ENCODE peak calls at places on chromosome 20, in six cellular contexts. One of them, this sample, is unnamed.

GRCh38 chr20:24966317-24967012 is 17.4 kb downstream of the CST7 start:
- DNase-seq in OCI-LY7: no peak
- DNase-seq in HCT116: no peak
- DNase-seq in hepatocyte: no peak
- DNase-seq in GM23248: no peak
- DNase-seq in SK-N-SH: no peak
- DNase-seq in this sample: no peak

GRCh38 chr20:53555081-53555480 is 38.6 kb downstream of the ZNF217 start:
- DNase-seq in OCI-LY7: no peak
- DNase-seq in HCT116: no peak
- DNase-seq in hepatocyte: no peak
- DNase-seq in GM23248: no peak
- DNase-seq in SK-N-SH: no peak
- DNase-seq in this sample: no peak

GRCh38 chr20:3973705-3974104 is 41.7 kb downstream of the RNF24 start:
- DNase-seq in OCI-LY7: no peak
- DNase-seq in HCT116: no peak
- DNase-seq in hepatocyte: no peak
- DNase-seq in GM23248: no peak
- DNase-seq in SK-N-SH: no peak
- DNase-seq in this sample: no peak

GRCh38 chr20:61761453-61762207 is 304.1 kb downstream of the TAF4 start:
- DNase-seq in OCI-LY7: no peak
- DNase-seq in HCT116: no peak
- DNase-seq in hepatocyte: no peak
- DNase-seq in GM23248: no peak
- DNase-seq in SK-N-SH: no peak
- DNase-seq in this sample: no peak

GRCh38 chr20:36808317-36809257 is 35.0 kb upstream of the DSN1 start:
- DNase-seq in OCI-LY7: peak; percentile 65
- DNase-seq in HCT116: peak; percentile 42
- DNase-seq in hepatocyte: peak; percentile 72
- DNase-seq in GM23248: peak; percentile 97
- DNase-seq in SK-N-SH: peak; percentile 81
- DNase-seq in this sample: peak; percentile 69

GRCh38 chr20:11677445-11678235 is 240.1 kb upstream of the BTBD3 start:
- DNase-seq in OCI-LY7: no peak
- DNase-seq in HCT116: no peak
- DNase-seq in hepatocyte: no peak
- DNase-seq in GM23248: no peak
- DNase-seq in SK-N-SH: no peak
- DNase-seq in this sample: no peak

GRCh38 chr20:37516697-37517370 is 4.2 kb upstream of the NNAT start:
- DNase-seq in OCI-LY7: no peak
- DNase-seq in HCT116: no peak
- DNase-seq in hepatocyte: peak; percentile 63
- DNase-seq in GM23248: no peak
- DNase-seq in SK-N-SH: no peak
- DNase-seq in this sample: no peak

GRCh38 chr20:37165031-37165430 is 14.1 kb upstream of the RPN2 start:
- DNase-seq in OCI-LY7: no peak
- DNase-seq in HCT116: no peak
- DNase-seq in hepatocyte: no peak
- DNase-seq in GM23248: no peak
- DNase-seq in SK-N-SH: no peak
- DNase-seq in this sample: no peak

GRCh38 chr20:53574259-53574789 is 19.3 kb downstream of the ZNF217 start:
- DNase-seq in OCI-LY7: no peak
- DNase-seq in HCT116: no peak
- DNase-seq in hepatocyte: no peak
- DNase-seq in GM23248: no peak
- DNase-seq in SK-N-SH: no peak
- DNase-seq in this sample: no peak

GRCh38 chr20:34744847-34745246 is 40.7 kb downstream of the TP53INP2 start:
- DNase-seq in OCI-LY7: no peak
- DNase-seq in HCT116: no peak
- DNase-seq in hepatocyte: no peak
- DNase-seq in GM23248: no peak
- DNase-seq in SK-N-SH: no peak
- DNase-seq in this sample: no peak

GRCh38 chr20:55530763-55531162 is 474.6 kb downstream of the CBLN4 start:
- DNase-seq in OCI-LY7: no peak
- DNase-seq in HCT116: no peak
- DNase-seq in hepatocyte: no peak
- DNase-seq in GM23248: no peak
- DNase-seq in SK-N-SH: no peak
- DNase-seq in this sample: no peak

GRCh38 chr20:16701296-16701695 is 28.5 kb upstream of the SNRPB2 start:
- DNase-seq in OCI-LY7: peak; percentile 52
- DNase-seq in HCT116: peak; percentile 2
- DNase-seq in hepatocyte: no peak
- DNase-seq in GM23248: peak; percentile 10
- DNase-seq in SK-N-SH: no peak
- DNase-seq in this sample: peak; percentile 18

GRCh38 chr20:11901127-11901526 is 16.6 kb upstream of the BTBD3 start:
- DNase-seq in OCI-LY7: no peak
- DNase-seq in HCT116: no peak
- DNase-seq in hepatocyte: no peak
- DNase-seq in GM23248: peak; percentile 87
- DNase-seq in SK-N-SH: no peak
- DNase-seq in this sample: peak; percentile 15

GRCh38 chr20:5757949-5758348 is 7.7 kb downstream of the SHLD1 start:
- DNase-seq in OCI-LY7: no peak
- DNase-seq in HCT116: no peak
- DNase-seq in hepatocyte: no peak
- DNase-seq in GM23248: no peak
- DNase-seq in SK-N-SH: no peak
- DNase-seq in this sample: no peak

GRCh38 chr20:52405417-52405816 is 213.8 kb upstream of the ZFP64 start:
- DNase-seq in OCI-LY7: no peak
- DNase-seq in HCT116: no peak
- DNase-seq in hepatocyte: no peak
- DNase-seq in GM23248: peak; percentile 19
- DNase-seq in SK-N-SH: no peak
- DNase-seq in this sample: no peak

GRCh38 chr20:584375-585301 is 25.5 kb downstream of the TCF15 start:
- DNase-seq in OCI-LY7: peak; percentile 40
- DNase-seq in HCT116: peak; percentile 43
- DNase-seq in hepatocyte: no peak
- DNase-seq in GM23248: peak; percentile 27
- DNase-seq in SK-N-SH: no peak
- DNase-seq in this sample: no peak

GRCh38 chr20:21388566-21388965 is 8.8 kb downstream of the NKX2-4 start:
- DNase-seq in OCI-LY7: no peak
- DNase-seq in HCT116: no peak
- DNase-seq in hepatocyte: no peak
- DNase-seq in GM23248: no peak
- DNase-seq in SK-N-SH: no peak
- DNase-seq in this sample: no peak

DNA sequence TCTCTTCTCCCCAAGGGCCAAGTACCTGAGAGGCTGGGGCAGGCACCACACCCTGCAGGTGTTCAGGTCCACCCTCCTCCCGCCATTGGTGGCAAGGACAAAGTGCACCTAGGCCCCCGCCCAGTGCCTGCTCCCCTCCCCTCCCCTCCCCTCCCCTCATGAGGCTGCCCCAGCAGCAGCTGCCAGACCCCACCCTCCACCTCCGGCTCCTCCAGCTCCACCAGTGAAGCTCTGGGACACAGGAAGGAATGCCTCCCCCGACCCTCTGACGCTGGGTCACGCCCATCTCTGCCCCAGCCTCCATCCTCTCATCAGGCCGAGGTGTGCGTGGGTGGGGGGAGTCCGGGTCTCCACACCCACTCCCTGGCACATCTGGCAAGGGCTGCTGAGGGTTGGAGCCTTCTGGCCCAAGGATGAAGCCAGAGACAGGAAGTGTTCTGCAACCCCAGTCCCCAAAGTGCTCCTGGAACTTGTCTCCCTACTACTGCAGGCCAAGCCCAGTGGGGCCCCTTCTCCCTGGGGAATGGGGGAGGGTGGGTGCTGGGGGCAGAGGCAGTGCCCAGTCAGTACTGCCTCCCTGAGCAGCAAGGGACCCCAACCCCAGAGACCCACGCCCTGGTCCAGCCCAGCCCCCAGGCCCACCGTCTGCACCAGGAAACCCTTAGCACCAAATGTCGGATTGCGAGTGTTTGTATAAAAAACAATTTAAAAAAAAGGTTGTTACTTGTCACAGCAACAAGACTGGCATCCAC is 1.6 kb upstream of the UCKL1 start:
- DNase-seq in OCI-LY7: peak; percentile 49
- DNase-seq in HCT116: peak; percentile 67
- DNase-seq in hepatocyte: peak; percentile 86
- DNase-seq in GM23248: peak; percentile 52
- DNase-seq in SK-N-SH: no peak
- DNase-seq in this sample: peak; percentile 48
- H2AFZ ChIP-seq in OCI-LY7: peak overlapping the region; percentile 61
- H2AFZ ChIP-seq in HCT116: no peak overlapping the region
- H2AFZ ChIP-seq in hepatocyte: no peak overlapping the region
- H2AFZ ChIP-seq in GM23248: peak overlapping the region; percentile 32
- H2AFZ ChIP-seq in SK-N-SH: no peak overlapping the region
- H2AFZ ChIP-seq in this sample: no peak overlapping the region

GRCh38 chr20:49478754-49479689 is 3.4 kb downstream of the KCNB1 start:
- DNase-seq in OCI-LY7: no peak
- DNase-seq in HCT116: no peak
- DNase-seq in hepatocyte: peak; percentile 28
- DNase-seq in GM23248: no peak
- DNase-seq in SK-N-SH: no peak
- DNase-seq in this sample: no peak

GRCh38 chr20:49478266-49478665 is 4.2 kb downstream of the KCNB1 start:
- DNase-seq in OCI-LY7: no peak
- DNase-seq in HCT116: no peak
- DNase-seq in hepatocyte: no peak
- DNase-seq in GM23248: no peak
- DNase-seq in SK-N-SH: no peak
- DNase-seq in this sample: no peak

GRCh38 chr20:49475979-49476378 is 6.5 kb downstream of the KCNB1 start:
- DNase-seq in OCI-LY7: no peak
- DNase-seq in HCT116: no peak
- DNase-seq in hepatocyte: peak; percentile 46
- DNase-seq in GM23248: no peak
- DNase-seq in SK-N-SH: no peak
- DNase-seq in this sample: no peak

GRCh38 chr20:49477200-49477599 is 5.3 kb downstream of the KCNB1 start:
- DNase-seq in OCI-LY7: no peak
- DNase-seq in HCT116: no peak
- DNase-seq in hepatocyte: no peak
- DNase-seq in GM23248: no peak
- DNase-seq in SK-N-SH: peak; percentile 48
- DNase-seq in this sample: no peak

GRCh38 chr20:49475292-49475691 is 7.2 kb downstream of the KCNB1 start:
- DNase-seq in OCI-LY7: no peak
- DNase-seq in HCT116: no peak
- DNase-seq in hepatocyte: no peak
- DNase-seq in GM23248: no peak
- DNase-seq in SK-N-SH: no peak
- DNase-seq in this sample: no peak
- TF ChIP-seq EZH2phosphoT487 in OCI-LY7: no peak
- TF ChIP-seq EZH2phosphoT487 in HCT116: no peak
- TF ChIP-seq EZH2phosphoT487 in hepatocyte: no peak
- TF ChIP-seq EZH2phosphoT487 in GM23248: no peak
- TF ChIP-seq EZH2phosphoT487 in SK-N-SH: no peak
- TF ChIP-seq EZH2phosphoT487 in this sample: no peak

DNA sequence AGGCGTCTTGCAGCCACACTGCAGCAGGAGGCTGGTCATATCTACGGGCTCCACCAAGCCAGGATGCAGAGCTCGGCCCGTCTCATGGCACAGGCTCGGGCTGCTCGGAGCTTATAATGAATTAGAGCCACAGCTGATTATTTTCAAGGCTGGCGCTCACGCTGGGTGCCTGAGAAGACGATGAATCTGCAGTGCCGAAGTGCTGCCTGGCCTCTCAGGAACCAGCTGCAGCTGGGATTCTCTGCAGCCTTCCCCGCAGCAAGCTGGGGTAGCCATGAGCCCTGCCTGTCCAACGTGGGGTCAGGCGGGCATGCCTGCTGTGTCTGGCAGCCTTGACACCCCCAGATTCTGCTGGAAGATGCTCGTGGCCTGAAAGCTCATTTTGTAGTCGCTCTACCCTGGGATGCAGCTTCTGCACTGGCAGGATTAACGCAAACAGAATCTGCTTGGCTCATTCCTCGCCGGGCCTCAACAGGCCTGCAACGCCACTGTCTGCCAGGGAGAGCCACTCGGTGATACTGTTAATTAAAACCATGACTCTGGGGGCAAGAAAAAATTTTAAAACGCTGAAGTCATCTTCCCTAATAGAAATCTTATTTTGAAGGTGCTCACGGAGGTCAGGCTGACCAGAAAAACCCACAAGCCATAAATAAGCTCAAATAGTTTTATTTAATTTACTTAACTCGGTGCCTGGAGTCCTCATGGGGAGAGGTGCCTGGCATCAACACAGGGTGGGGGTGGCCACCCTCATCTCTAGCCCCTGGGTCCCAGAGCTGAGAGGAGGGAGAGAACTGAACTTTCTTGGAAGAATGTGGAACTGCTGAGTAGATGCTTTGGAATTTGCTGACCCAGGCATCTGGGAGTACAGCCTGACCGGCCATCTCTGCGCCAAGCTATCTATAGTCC is 104.5 kb downstream of the CDH26 start:
- DNase-seq in OCI-LY7: no peak
- DNase-seq in HCT116: no peak
- DNase-seq in hepatocyte: peak; percentile 31
- DNase-seq in GM23248: peak; percentile 86
- DNase-seq in SK-N-SH: peak; percentile 57
- DNase-seq in this sample: no peak
- H3K4me3 ChIP-seq in OCI-LY7: no peak overlapping the region
- H3K4me3 ChIP-seq in HCT116: no peak overlapping the region
- H3K4me3 ChIP-seq in hepatocyte: no peak overlapping the region
- H3K4me3 ChIP-seq in GM23248: peak overlapping the region; percentile 51
- H3K4me3 ChIP-seq in SK-N-SH: no peak overlapping the region
- H3K4me3 ChIP-seq in this sample: no peak overlapping the region

GRCh38 chr20:1900321-1900791 is 5.1 kb downstream of the SIRPA start:
- DNase-seq in OCI-LY7: peak; percentile 66
- DNase-seq in HCT116: peak; percentile 68
- DNase-seq in hepatocyte: peak; percentile 88
- DNase-seq in GM23248: peak; percentile 85
- DNase-seq in SK-N-SH: peak; percentile 86
- DNase-seq in this sample: peak; percentile 84
- H2AFZ ChIP-seq in OCI-LY7: no peak overlapping the region
- H2AFZ ChIP-seq in HCT116: no peak overlapping the region
- H2AFZ ChIP-seq in hepatocyte: no peak overlapping the region
- H2AFZ ChIP-seq in GM23248: no peak overlapping the region
- H2AFZ ChIP-seq in SK-N-SH: no peak overlapping the region
- H2AFZ ChIP-seq in this sample: no peak overlapping the region

GRCh38 chr20:46308258-46309157 is at the start of gene CDH22:
- DNase-seq in OCI-LY7: peak; percentile 20
- DNase-seq in HCT116: peak; percentile 22
- DNase-seq in hepatocyte: peak; percentile 74
- DNase-seq in GM23248: peak; percentile 65
- DNase-seq in SK-N-SH: peak; percentile 91
- DNase-seq in this sample: peak; percentile 84
- TF ChIP-seq EZH2phosphoT487 in OCI-LY7: no peak
- TF ChIP-seq EZH2phosphoT487 in HCT116: no peak
- TF ChIP-seq EZH2phosphoT487 in hepatocyte: peak; percentile 32
- TF ChIP-seq EZH2phosphoT487 in GM23248: no peak
- TF ChIP-seq EZH2phosphoT487 in SK-N-SH: no peak
- TF ChIP-seq EZH2phosphoT487 in this sample: no peak